ENCODE peak calls at places on chromosomes 3 and 15, in six cellular contexts. Y, W, R, A, T and P are unnamed samples.

GRCh38 chr3:160403028-160403545 is 3.6 kb downstream of the SMC4 start:
- DNase-seq in Y (no peak), W (peak; percentile 50), R (no peak), A (no peak), T (no peak), P (no peak)

GRCh38 chr3:114878119-114878839 is 268.8 kb downstream of the ZBTB20 start:
- DNase-seq in Y (no peak), W (no peak), R (no peak), A (no peak), T (peak; percentile 79), P (no peak)

GRCh38 chr3:54299169-54299935 is 177.0 kb downstream of the CACNA2D3 start:
- DNase-seq in Y (no peak), W (no peak), R (no peak), A (no peak), T (no peak), P (no peak)

GRCh38 chr15:93244691-93245615 is 155.9 kb upstream of the RGMA start:
- DNase-seq in Y (no peak), W (no peak), R (no peak), A (no peak), T (no peak), P (no peak)

GRCh38 chr15:101451192-101451799 is 38.2 kb downstream of the PCSK6 start:
- DNase-seq in Y (no peak), W (no peak), R (no peak), A (no peak), T (peak; percentile 43), P (peak; percentile 37)

GRCh38 chr3:166472015-166472414 is 634.8 kb upstream of the BCHE start:
- DNase-seq in Y (no peak), W (no peak), R (no peak), A (no peak), T (no peak), P (no peak)

GRCh38 chr3:52232279-52233107 is 6.5 kb downstream of the TWF2 start:
- DNase-seq in Y (no peak), W (no peak), R (no peak), A (no peak), T (no peak), P (no peak)

GRCh38 chr3:24136624-24137310 is 191.7 kb downstream of the NR1D2 start:
- DNase-seq in Y (no peak), W (no peak), R (no peak), A (no peak), T (no peak), P (no peak)

GRCh38 chr15:38514601-38515000 is 50.0 kb downstream of the RASGRP1 start:
- DNase-seq in Y (no peak), W (no peak), R (no peak), A (no peak), T (no peak), P (peak; percentile 13)

GRCh38 chr15:38768970-38769369 is 204.4 kb upstream of the RASGRP1 start:
- DNase-seq in Y (no peak), W (peak; percentile 39), R (peak; percentile 37), A (no peak), T (peak; percentile 52), P (no peak)

GRCh38 chr3:54897028-54897711 is 30.7 kb downstream of the LRTM1 start:
- DNase-seq in Y (no peak), W (no peak), R (no peak), A (no peak), T (peak; percentile 90), P (no peak)

GRCh38 chr3:13931172-13931571 is 51.3 kb upstream of the WNT7A start:
- DNase-seq in Y (no peak), W (no peak), R (no peak), A (no peak), T (no peak), P (no peak)

GRCh38 chr3:112635674-112636073 is 5.3 kb downstream of the CCDC80 start:
- DNase-seq in Y (no peak), W (no peak), R (no peak), A (no peak), T (peak; percentile 96), P (no peak)

GRCh38 chr15:33026614-33027013 is 167.9 kb downstream of the FMN1 start:
- DNase-seq in Y (no peak), W (no peak), R (no peak), A (no peak), T (no peak), P (no peak)

GRCh38 chr15:73357999-73358665 is 10.6 kb downstream of the HCN4 start:
- DNase-seq in Y (no peak), W (no peak), R (no peak), A (peak; percentile 88), T (no peak), P (no peak)

GRCh38 chr3:117278424-117279190 is 569.0 kb downstream of the TUSC7 start:
- DNase-seq in Y (no peak), W (peak; percentile 90), R (no peak), A (no peak), T (peak; percentile 39), P (peak; percentile 5)

GRCh38 chr3:159451067-159451466 is 537.6 kb upstream of the IL12A start:
- DNase-seq in Y (no peak), W (no peak), R (no peak), A (peak; percentile 34), T (no peak), P (no peak)

GRCh38 chr3:173092038-173092437 is 49.0 kb downstream of the SPATA16 start:
- DNase-seq in Y (no peak), W (no peak), R (no peak), A (no peak), T (no peak), P (no peak)

GRCh38 chr15:101049282-101049681 is 130.1 kb downstream of the LRRK1 start:
- DNase-seq in Y (no peak), W (no peak), R (no peak), A (no peak), T (no peak), P (no peak)

GRCh38 chr3:33791477-33792166 is 6.8 kb upstream of the PDCD6IP start:
- DNase-seq in Y (no peak), W (no peak), R (no peak), A (no peak), T (peak; percentile 83), P (no peak)

GRCh38 chr3:51940648-51941421 is 869 bp downstream of the RRP9 start:
- DNase-seq in Y (no peak), W (no peak), R (peak; percentile 8), A (no peak), T (peak; percentile 39), P (no peak)